ENCODE peak calls at places on chromosomes 16 and 17, in eight cellular contexts. N, Q, T, S, H, L, I and B are unnamed samples.

GRCh38 chr17:72150632-72151460 is 30.0 kb downstream of the SOX9 start:
- DNase-seq in S (no peak), H (no peak), I (no peak), L (peak; percentile 16), N (no peak), T (no peak), Q (peak; percentile 56), B (no peak)

GRCh38 chr16:82832861-82833260 is 206.1 kb downstream of the CDH13 start:
- DNase-seq in Q (no peak), T (no peak), H (no peak), L (peak; percentile 90), I (no peak), N (no peak), S (peak; percentile 76), B (no peak)

GRCh38 chr17:74430706-74431567 is 951 bp upstream of the GPRC5C start:
- DNase-seq in Q (peak; percentile 85), H (no peak), I (no peak), S (peak; percentile 81), L (peak; percentile 42), T (no peak), N (no peak), B (peak; percentile 84)

GRCh38 chr17:16027708-16028584 is 28.3 kb downstream of the TTC19 start:
- DNase-seq in H (peak; percentile 1), L (peak; percentile 88), Q (peak; percentile 95), S (peak; percentile 90), T (peak; percentile 10), I (peak; percentile 33), N (peak; percentile 69), B (no peak)

GRCh38 chr17:30788918-30789317 is 35.6 kb downstream of the CRLF3 start:
- DNase-seq in I (no peak), N (no peak), T (no peak), S (peak; percentile 48), Q (no peak), L (peak; percentile 82), H (no peak), B (no peak)

GRCh38 chr16:50839356-50839755 is 97.5 kb downstream of the CYLD start:
- DNase-seq in Q (no peak), T (no peak), L (no peak), S (no peak), H (no peak), N (no peak), I (no peak), B (no peak)

GRCh38 chr17:75684924-75685323 is 17.8 kb downstream of the SAP30BP start:
- DNase-seq in I (no peak), H (no peak), N (peak; percentile 99), S (peak; percentile 51), L (peak; percentile 82), Q (peak; percentile 77), T (no peak), B (no peak)

GRCh38 chr16:87057951-87058560 is 259.1 kb downstream of the C16orf95 start:
- DNase-seq in L (no peak), Q (no peak), I (no peak), T (no peak), S (no peak), N (no peak), H (no peak), B (no peak)

GRCh38 chr17:44846206-44846605 is 1.5 kb upstream of the HIGD1B start:
- DNase-seq in I (no peak), N (no peak), T (no peak), L (no peak), H (no peak), Q (no peak), S (no peak), B (no peak)

GRCh38 chr17:32386844-32387243 is 36.9 kb downstream of the ZNF207 start:
- DNase-seq in S (no peak), Q (peak; percentile 40), I (no peak), T (no peak), H (no peak), N (no peak), L (no peak), B (no peak)

GRCh38 chr16:56277040-56277439 is 85.8 kb downstream of the GNAO1 start:
- DNase-seq in S (no peak), T (no peak), Q (no peak), H (no peak), N (no peak), I (no peak), L (no peak), B (no peak)

GRCh38 chr16:51884773-51885172 is 662.2 kb downstream of the TOX3 start:
- DNase-seq in I (no peak), Q (no peak), N (no peak), H (no peak), S (no peak), T (no peak), L (no peak), B (no peak)

GRCh38 chr17:45790296-45790922 is 6.3 kb downstream of the CRHR1 start:
- DNase-seq in N (no peak), T (no peak), Q (no peak), S (no peak), I (no peak), L (peak; percentile 19), H (no peak), B (no peak)

GRCh38 chr16:4410335-4411075 is 5.9 kb downstream of the CORO7 start:
- DNase-seq in Q (peak; percentile 91), T (no peak), N (no peak), H (no peak), I (no peak), S (peak; percentile 63), L (peak; percentile 91), B (peak; percentile 69)

GRCh38 chr17:28864991-28865849 is 10.4 kb downstream of the ERAL1 start:
- DNase-seq in N (no peak), T (no peak), S (no peak), H (no peak), Q (no peak), L (no peak), I (no peak), B (no peak)

GRCh38 chr16:555528-556478 is 4.4 kb upstream of the PRR35 start:
- DNase-seq in L (no peak), Q (no peak), I (no peak), H (no peak), S (no peak), N (no peak), T (no peak), B (no peak)

GRCh38 chr16:84505249-84506156 is 1.0 kb upstream of the MEAK7 start:
- DNase-seq in S (no peak), I (no peak), T (no peak), N (peak; percentile 64), Q (no peak), L (no peak), H (no peak), B (no peak)

GRCh38 chr17:20196314-20196713 is 187.2 kb downstream of the SPECC1 start:
- DNase-seq in T (no peak), I (no peak), H (no peak), N (no peak), Q (no peak), L (no peak), S (no peak), B (no peak)

GRCh38 chr17:7850970-7851437 is 3.9 kb upstream of the TMEM88 start:
- DNase-seq in N (no peak), H (no peak), T (no peak), S (no peak), L (no peak), Q (no peak), I (no peak), B (no peak)

GRCh38 chr16:67030221-67030962 is 1.4 kb downstream of the CBFB start:
- DNase-seq in N (no peak), S (no peak), L (no peak), I (no peak), T (no peak), Q (no peak), H (no peak), B (no peak)

GRCh38 chr16:19817875-19818274 is 66.8 kb downstream of the GPRC5B start:
- DNase-seq in N (no peak), L (no peak), S (no peak), I (no peak), T (no peak), Q (no peak), H (no peak), B (no peak)

GRCh38 chr16:12025472-12025871 is 48.9 kb downstream of the SNX29 start:
- DNase-seq in I (no peak), N (no peak), S (no peak), H (no peak), L (no peak), Q (no peak), T (no peak), B (no peak)

GRCh38 chr17:4968916-4969550 is 1.4 kb upstream of the SPAG7 start:
- DNase-seq in N (no peak), T (no peak), H (no peak), Q (peak; percentile 51), I (no peak), L (peak; percentile 90), S (peak; percentile 76), B (no peak)